ENCODE peak calls at places on chromosome 21, in seven cellular contexts. U is mesenchymal stem cell, R is H9, O is IMR-90, B is mesendoderm, S is neuronal stem cell, X is H1. N is an unnamed sample.

GRCh38 chr21:28375708-28376385 is 616.8 kb downstream of the LTN1 start:
- DNase-seq in B (no peak), S (no peak), O (peak), R (no peak), X (no peak), U (peak), N (no peak)

GRCh38 chr21:43021191-43021590 is 46.8 kb downstream of the PKNOX1 start:
- DNase-seq in O (no peak), S (no peak), B (no peak), X (no peak), R (no peak), U (no peak), N (no peak)

GRCh38 chr21:38821959-38822682 is 16.4 kb downstream of the ETS2 start:
- DNase-seq in S (no peak), B (no peak), R (no peak), O (no peak), U (no peak), X (peak), N (no peak)

GRCh38 chr21:15638856-15639549 is 90.8 kb upstream of the USP25 start:
- DNase-seq in B (peak), S (no peak), U (no peak), O (no peak), X (no peak), R (no peak), N (peak)

GRCh38 chr21:43712268-43712942 is 6.5 kb upstream of the PDXK start:
- DNase-seq in R (peak), S (no peak), B (peak), U (peak), O (peak), X (no peak), N (peak)

GRCh38 chr21:38089763-38090046 is 167.1 kb upstream of the KCNJ15 start:
- DNase-seq in O (no peak), S (no peak), X (no peak), U (no peak), B (no peak), R (no peak), N (no peak)

GRCh38 chr21:8994640-8995511 is 1526.5 kb upstream of the TPTE start:
- DNase-seq in R (no peak), O (no peak), X (no peak), B (no peak), S (no peak), U (no peak), N (no peak)

GRCh38 chr21:42555756-42556438 is 42.2 kb downstream of the SLC37A1 start:
- DNase-seq in R (no peak), U (no peak), S (no peak), O (no peak), X (no peak), B (no peak), N (no peak)

GRCh38 chr21:28444567-28444966 is 548.1 kb downstream of the LTN1 start:
- DNase-seq in R (no peak), X (no peak), O (no peak), U (no peak), B (no peak), S (no peak), N (no peak)

GRCh38 chr21:26788783-26789182 is 56.4 kb downstream of the ADAMTS1 start:
- DNase-seq in B (no peak), S (no peak), X (no peak), U (no peak), R (no peak), O (peak), N (no peak)

GRCh38 chr21:29372063-29372802 is 73.5 kb downstream of the BACH1 start:
- DNase-seq in B (peak), O (peak), S (peak), X (peak), R (peak), U (peak), N (peak)

GRCh38 chr21:14989359-14989758 is 75.4 kb downstream of the NRIP1 start:
- DNase-seq in X (no peak), B (no peak), S (no peak), U (no peak), R (no peak), O (peak), N (no peak)

GRCh38 chr21:17679002-17679600 is 66.4 kb upstream of the BTG3 start:
- DNase-seq in O (peak), X (no peak), B (peak), U (peak), S (peak), R (no peak), N (peak)

GRCh38 chr21:39669485-39669884 is 56.7 kb downstream of the B3GALT5 start:
- DNase-seq in R (peak), B (no peak), O (no peak), S (no peak), X (no peak), U (no peak), N (no peak)

GRCh38 chr21:25906554-25906953 is 171.8 kb downstream of the GABPA start:
- DNase-seq in O (no peak), S (no peak), X (no peak), U (no peak), B (no peak), R (no peak), N (no peak)

GRCh38 chr21:14762734-14763694 is 216.9 kb upstream of the SAMSN1 start:
- DNase-seq in X (no peak), B (no peak), S (no peak), R (no peak), U (no peak), O (no peak), N (no peak)

GRCh38 chr21:43574741-43575465 is 84.4 kb downstream of the HSF2BP start:
- DNase-seq in O (no peak), S (no peak), X (no peak), B (no peak), U (no peak), R (no peak), N (no peak)

GRCh38 chr21:42583992-42584641 is 69.3 kb upstream of the PDE9A start:
- DNase-seq in S (no peak), O (no peak), B (no peak), R (no peak), X (no peak), U (no peak), N (no peak)

GRCh38 chr21:31479714-31480113 is 135.7 kb upstream of the TIAM1 start:
- DNase-seq in B (no peak), R (no peak), U (no peak), O (no peak), X (no peak), S (no peak), N (no peak)

GRCh38 chr21:42661688-42662429 is 8.4 kb downstream of the PDE9A start:
- DNase-seq in U (no peak), X (no peak), B (no peak), R (no peak), O (no peak), S (no peak), N (no peak)

GRCh38 chr21:41764558-41765392 is 2.1 kb downstream of the RIPK4 start:
- DNase-seq in X (no peak), O (no peak), U (no peak), B (no peak), S (no peak), R (no peak), N (no peak)

GRCh38 chr21:42997053-42997452 is 22.7 kb downstream of the PKNOX1 start:
- DNase-seq in U (peak), R (no peak), B (no peak), O (peak), S (no peak), X (no peak), N (peak)

GRCh38 chr21:25756190-25756932 is 21.6 kb downstream of the GABPA start:
- DNase-seq in B (no peak), U (no peak), X (no peak), S (no peak), R (no peak), O (no peak), N (no peak)

GRCh38 chr21:23977971-23978370 is 1629.3 kb downstream of the MRPL39 start:
- DNase-seq in R (no peak), X (no peak), B (no peak), O (no peak), U (no peak), S (no peak), N (peak)

GRCh38 chr21:17460094-17460493 is 52.7 kb upstream of the CXADR start:
- DNase-seq in X (no peak), U (no peak), R (no peak), O (no peak), B (no peak), S (no peak), N (no peak)

GRCh38 chr21:16330340-16331319 is 600.8 kb downstream of the USP25 start:
- DNase-seq in X (no peak), S (peak), R (no peak), U (peak), O (peak), B (peak), N (peak)

GRCh38 chr21:30486180-30486579 is 1.1 kb downstream of the KRTAP19-2 start:
- DNase-seq in S (no peak), X (no peak), B (no peak), R (no peak), U (no peak), O (no peak), N (no peak)

GRCh38 chr21:8993943-8994639 is 1527.3 kb upstream of the TPTE start:
- DNase-seq in O (no peak), R (no peak), B (no peak), S (no peak), U (no peak), X (no peak), N (no peak)

GRCh38 chr21:17387030-17387617 is 125.7 kb upstream of the CXADR start:
- DNase-seq in S (peak), U (peak), R (no peak), B (peak), O (peak), X (no peak), N (peak)

GRCh38 chr21:31521515-31521914 is 138.0 kb upstream of the SOD1 start:
- DNase-seq in B (no peak), S (no peak), U (no peak), R (no peak), O (no peak), X (no peak), N (no peak)

GRCh38 chr21:44939532-44940115 is at the start of gene SLX9:
- DNase-seq in U (peak), B (peak), R (peak), O (peak), X (peak), S (peak), N (peak)
- H3K9ac ChIP-seq in U (peak), B (peak), R (peak), O (peak), X (peak), S (peak), N (peak)

DNA sequence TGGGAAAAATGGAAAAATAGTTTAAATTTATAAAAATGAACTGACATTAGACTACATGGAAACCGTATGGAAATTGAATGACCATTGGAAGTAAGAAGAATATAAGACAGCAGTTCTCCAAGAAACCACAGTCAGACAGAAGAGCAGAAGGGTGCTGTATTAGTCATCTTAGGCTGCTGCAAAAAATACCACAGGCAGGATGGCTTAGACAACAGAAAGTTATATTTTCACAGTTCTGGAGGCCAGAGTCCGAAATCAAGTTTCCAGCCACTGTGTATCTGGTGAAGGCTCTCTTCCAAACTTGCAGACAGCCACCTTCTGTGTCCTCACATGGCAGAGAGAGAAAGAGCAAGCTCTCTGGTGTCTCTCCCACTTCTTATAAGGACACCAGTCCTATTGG is 175.2 kb downstream of the DSCAM start:
- DNase-seq in B (no peak), R (no peak), U (no peak), S (no peak), O (no peak), X (no peak), N (no peak)
- H3K18ac ChIP-seq in B (no peak), R (no peak), U (no peak), S (no peak), O (no peak), X (no peak), N (no peak)

GRCh38 chr21:34692458-34693020 is 23.7 kb downstream of the CLIC6 start:
- DNase-seq in U (no peak), R (no peak), O (no peak), X (no peak), S (no peak), B (no peak), N (no peak)
- H2AK5ac ChIP-seq in U (no peak), R (no peak), O (no peak), X (no peak), S (no peak), B (no peak), N (no peak)

GRCh38 chr21:33433425-33434114 is 30.4 kb downstream of the IFNGR2 start:
- DNase-seq in B (no peak), S (no peak), X (no peak), U (no peak), O (no peak), R (no peak), N (peak)

GRCh38 chr21:33437140-33437539 is 33.9 kb downstream of the IFNGR2 start:
- DNase-seq in B (no peak), X (no peak), O (no peak), S (no peak), R (no peak), U (no peak), N (no peak)

GRCh38 chr21:33432496-33432895 is 29.3 kb downstream of the IFNGR2 start:
- DNase-seq in B (no peak), R (no peak), X (no peak), O (no peak), S (no peak), U (no peak), N (no peak)

GRCh38 chr21:33433001-33433400 is 29.8 kb downstream of the IFNGR2 start:
- DNase-seq in U (no peak), S (no peak), X (no peak), R (no peak), B (no peak), O (no peak), N (no peak)

DNA sequence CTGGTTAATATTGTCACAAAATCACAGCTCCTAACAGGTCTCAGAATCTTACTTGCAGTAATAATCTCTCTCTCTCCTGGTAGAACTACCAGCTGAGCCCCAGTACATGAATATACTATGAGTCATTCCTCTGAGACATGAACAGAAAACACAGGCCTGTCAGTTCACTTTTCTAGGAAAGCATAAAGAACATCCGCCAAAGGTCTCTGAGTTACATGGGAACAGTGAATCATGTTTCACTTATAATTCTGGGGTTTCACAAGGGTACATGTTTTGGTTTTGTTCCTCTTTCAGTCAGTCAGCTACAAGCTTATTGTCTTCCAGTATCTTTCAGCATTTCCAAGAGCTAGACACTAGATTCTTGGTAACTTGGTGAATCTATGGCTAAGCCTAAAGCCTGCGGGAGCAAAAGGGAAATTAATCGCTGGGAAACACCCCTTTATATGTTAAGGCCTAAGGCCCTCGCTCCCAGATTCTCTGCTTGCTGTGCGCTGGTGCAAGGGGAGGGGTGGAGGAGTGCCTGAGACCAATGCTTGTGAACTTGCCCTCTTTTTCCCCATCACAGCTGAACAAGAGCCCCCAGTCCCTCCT is 31.7 kb downstream of the IFNGR2 start:
- DNase-seq in R (no peak), B (no peak), S (no peak), U (peak), O (peak), X (no peak), N (peak)
- H3K9ac ChIP-seq in R (no peak), B (no peak), S (no peak), U (peak), O (peak), X (no peak), N (no peak)

GRCh38 chr21:32965281-32965680 is 60.5 kb upstream of the OLIG2 start:
- DNase-seq in R (no peak), B (no peak), U (no peak), S (no peak), O (no peak), X (no peak), N (no peak)

GRCh38 chr21:32962286-32962685 is 63.4 kb upstream of the OLIG2 start:
- DNase-seq in X (no peak), O (no peak), U (no peak), S (no peak), B (no peak), R (peak), N (no peak)

DNA sequence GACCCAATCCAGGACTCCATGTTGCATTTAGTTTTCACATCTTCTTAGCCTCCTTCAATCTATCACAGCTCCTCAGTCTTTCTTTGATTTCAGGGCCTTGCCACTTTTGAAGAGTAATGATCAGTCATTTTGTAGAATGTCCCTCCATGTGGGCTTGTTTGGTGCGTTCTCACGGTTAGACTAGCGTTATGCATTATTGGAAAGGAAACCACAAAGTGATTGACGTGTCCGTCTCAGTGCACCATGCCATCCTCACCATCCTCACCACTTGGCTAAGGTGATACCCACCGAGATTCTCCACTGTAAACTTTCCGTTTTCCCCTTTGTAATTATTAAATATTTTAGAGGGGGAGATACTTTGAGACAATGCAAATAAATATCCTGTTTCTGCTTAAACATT is 59.6 kb upstream of the OLIG2 start:
- DNase-seq in B (no peak), O (no peak), X (no peak), R (no peak), U (no peak), S (no peak), N (no peak)
- H3K18ac ChIP-seq in B (no peak), O (no peak), X (no peak), R (no peak), U (no peak), S (no peak), N (no peak)

GRCh38 chr21:34071683-34072082 is 1.7 kb upstream of the MRPS6 start:
- DNase-seq in X (no peak), R (no peak), B (no peak), S (no peak), U (no peak), O (no peak), N (no peak)

GRCh38 chr21:34073749-34074282 is 438 bp downstream of the MRPS6 start:
- DNase-seq in R (no peak), U (no peak), S (no peak), B (no peak), O (no peak), X (peak), N (peak)

GRCh38 chr21:34073032-34073748 is at the start of the genes MRPS6 and SLC5A3:
- DNase-seq in B (peak), R (peak), X (peak), U (peak), S (peak), O (peak), N (peak)

GRCh38 chr21:34074283-34075098 is 1.1 kb downstream of the MRPS6 start:
- DNase-seq in R (no peak), X (peak), O (no peak), U (peak), B (peak), S (no peak), N (peak)

DNA sequence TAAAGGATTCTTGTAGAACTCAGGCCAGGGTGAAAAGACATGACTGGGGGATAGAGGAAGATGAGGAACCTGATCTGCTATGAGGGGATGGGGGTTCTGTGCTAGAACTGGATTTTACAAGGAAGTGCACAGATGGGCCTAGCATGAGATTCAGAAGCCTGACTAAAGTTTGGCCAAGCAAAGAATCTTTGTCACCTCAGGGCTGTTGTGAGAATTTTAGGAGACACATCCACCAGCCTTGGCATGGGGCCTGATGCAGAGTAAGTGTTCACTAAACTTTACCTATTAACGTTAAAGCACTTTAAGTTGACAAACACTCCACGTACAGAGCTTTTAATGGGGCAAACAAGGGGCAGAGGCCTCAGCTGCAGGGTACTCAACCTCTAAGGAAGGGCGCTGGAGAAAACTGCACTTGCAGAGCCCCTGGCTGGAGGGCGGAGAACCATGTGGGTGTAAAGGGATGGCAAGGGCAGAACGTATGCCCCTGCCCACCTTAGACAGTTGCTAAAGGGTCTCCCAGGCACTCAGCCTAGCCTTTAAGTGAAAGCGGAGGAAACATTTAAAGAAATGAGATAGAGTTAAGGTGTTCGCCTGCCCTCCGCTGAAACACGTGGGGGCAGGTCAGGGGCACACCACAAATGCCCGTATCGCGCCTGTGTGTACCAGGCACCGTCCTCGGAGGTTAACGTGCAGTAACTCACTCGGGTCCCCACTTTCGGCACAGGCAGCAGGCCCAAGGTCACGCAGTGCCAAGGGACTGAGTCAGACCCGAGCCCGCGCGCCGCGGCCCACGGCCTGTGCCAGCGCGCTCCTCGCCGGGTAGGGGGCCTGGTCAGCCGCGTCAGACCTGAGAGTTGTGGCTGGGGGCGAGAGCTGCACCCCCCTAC is 990 bp upstream of the MRPS6 start:
- DNase-seq in B (no peak), X (no peak), U (no peak), S (no peak), O (no peak), R (no peak), N (peak)
- H2AK5ac ChIP-seq in B (no peak), X (no peak), U (peak), S (peak), O (peak), R (no peak), N (peak)

GRCh38 chr21:46515109-46515508 is 56.4 kb downstream of the DIP2A start:
- DNase-seq in O (peak), X (no peak), R (no peak), B (no peak), S (no peak), U (no peak), N (no peak)
- H3K9ac ChIP-seq in O (no peak), X (no peak), R (no peak), B (no peak), S (no peak), U (no peak), N (no peak)

GRCh38 chr21:21268885-21269284 is 270.7 kb downstream of the NCAM2 start:
- DNase-seq in U (no peak), X (no peak), S (no peak), R (no peak), O (no peak), B (peak), N (no peak)
- H3K18ac ChIP-seq in U (no peak), X (no peak), S (no peak), R (no peak), O (no peak), B (no peak), N (no peak)

GRCh38 chr21:36692125-36692843 is 6.6 kb upstream of the SIM2 start:
- DNase-seq in X (peak), O (no peak), R (no peak), B (peak), U (no peak), S (peak), N (peak)

GRCh38 chr21:36692844-36693143 is 6.1 kb upstream of the SIM2 start:
- DNase-seq in S (no peak), O (no peak), R (no peak), X (no peak), B (no peak), U (no peak), N (no peak)

GRCh38 chr21:36694041-36694515 is 4.8 kb upstream of the SIM2 start:
- DNase-seq in O (peak), B (peak), R (no peak), S (no peak), U (no peak), X (no peak), N (no peak)

GRCh38 chr21:36694593-36695282 is 4.2 kb upstream of the SIM2 start:
- DNase-seq in S (no peak), R (no peak), U (no peak), O (no peak), B (peak), X (peak), N (no peak)

GRCh38 chr21:36693144-36694040 is 5.5 kb upstream of the SIM2 start:
- DNase-seq in R (peak), X (peak), S (peak), O (no peak), U (no peak), B (peak), N (peak)
- H2AK5ac ChIP-seq in R (no peak), X (no peak), S (peak), O (no peak), U (no peak), B (no peak), N (no peak)